ENCODE peak calls at places on chromosomes 16 and 17, in five cellular contexts. D is HCT116, J is prostate gland, M is sigmoid colon, B is stomach. Z is an unnamed sample.

GRCh38 chr17:54944796-54945195 is 23.7 kb downstream of the COX11 start:
- DNase-seq in D (no peak), J (no peak), M (no peak), B (no peak), Z (no peak)

GRCh38 chr17:8357910-8358309 is 18.3 kb downstream of the ODF4 start:
- DNase-seq in D (no peak), J (no peak), M (no peak), B (no peak), Z (no peak)

GRCh38 chr17:60390223-60390622 is 1.7 kb downstream of the USP32 start:
- DNase-seq in D (no peak), J (no peak), M (no peak), B (no peak), Z (no peak)

GRCh38 chr16:88377961-88378360 is 4.8 kb upstream of the ZNF469 start:
- DNase-seq in D (no peak), J (no peak), M (peak), B (no peak), Z (no peak)

GRCh38 chr16:80913397-80913796 is 93.3 kb downstream of the CMC2 start:
- DNase-seq in D (no peak), J (no peak), M (no peak), B (no peak), Z (no peak)

GRCh38 chr16:2497116-2497630 is 16.6 kb upstream of the ATP6V0C start:
- DNase-seq in D (no peak), J (no peak), M (no peak), B (no peak), Z (no peak)

GRCh38 chr17:42268236-42268635 is 8.0 kb downstream of the STAT5B start:
- DNase-seq in D (no peak), J (no peak), M (no peak), B (no peak), Z (no peak)

GRCh38 chr17:47840742-47841487 is at the start of gene SCRN2:
- DNase-seq in D (peak), J (peak), M (peak), B (peak), Z (peak)

GRCh38 chr16:57016301-57016700 is 26.9 kb downstream of the NLRC5 start:
- DNase-seq in D (no peak), J (no peak), M (no peak), B (no peak), Z (no peak)

GRCh38 chr16:85393674-85394510 is 219.2 kb upstream of the GSE1 start:
- DNase-seq in D (no peak), J (no peak), M (peak), B (peak), Z (no peak)

GRCh38 chr17:2240541-2240940 is 63.0 kb downstream of the SMG6 start:
- DNase-seq in D (no peak), J (no peak), M (no peak), B (no peak), Z (no peak)

DNA sequence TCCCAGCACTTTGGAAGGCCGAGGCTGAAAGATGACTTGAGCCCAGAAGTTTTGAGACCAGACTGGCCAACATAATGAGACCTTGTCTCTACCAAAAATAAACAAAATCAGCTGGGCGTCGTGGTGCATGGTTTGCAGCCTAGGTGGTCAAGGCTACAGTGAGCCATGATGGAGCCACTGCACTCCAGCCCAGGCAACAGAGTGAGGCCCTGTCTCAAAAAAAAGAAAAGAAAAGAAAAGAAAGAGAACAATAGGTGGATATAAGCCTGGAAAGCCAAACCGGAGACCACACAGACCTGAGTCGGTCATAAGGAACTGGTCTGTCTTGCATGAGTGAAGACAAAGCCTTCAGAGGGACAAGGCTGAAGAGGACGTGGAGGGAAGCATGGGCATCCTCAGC is 14.4 kb downstream of the ATP6V0D1 start:
- DNase-seq in D (no peak), J (no peak), M (no peak), B (no peak), Z (no peak)
- TF ChIP-seq POLR2AphosphoS5 in D (no peak), J (no peak), M (no peak), B (no peak), Z (no peak)

DNA sequence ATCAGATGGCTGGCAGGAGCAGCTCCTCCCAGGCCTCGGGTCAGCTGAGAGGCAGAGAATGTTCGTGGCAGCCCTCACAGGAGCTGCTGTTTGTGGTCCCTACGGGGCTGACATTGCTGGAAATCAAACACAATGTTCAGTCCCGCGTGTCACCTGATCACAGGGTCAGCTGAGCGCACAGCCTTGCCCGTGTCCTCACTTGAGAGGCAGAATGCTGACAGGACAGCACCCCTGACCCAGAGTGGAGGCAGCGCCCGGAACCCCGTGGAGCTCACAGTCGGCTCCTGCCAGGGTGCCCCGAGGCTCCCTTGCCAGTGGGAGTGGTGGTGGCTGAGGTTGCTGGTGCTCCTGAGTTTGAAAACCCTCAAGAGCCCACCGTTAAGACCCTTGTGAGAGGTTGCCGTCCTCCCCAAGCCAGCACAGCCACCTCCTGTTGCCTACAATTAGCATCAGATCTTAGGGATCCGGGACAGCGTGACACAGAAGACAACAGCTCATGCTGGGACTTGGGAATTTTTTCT is 3.6 kb upstream of the CHMP6 start:
- DNase-seq in D (no peak), J (no peak), M (no peak), B (no peak), Z (no peak)
- TF ChIP-seq POLR2A in D (no peak), J (no peak), M (no peak), B (no peak), Z (no peak)

DNA sequence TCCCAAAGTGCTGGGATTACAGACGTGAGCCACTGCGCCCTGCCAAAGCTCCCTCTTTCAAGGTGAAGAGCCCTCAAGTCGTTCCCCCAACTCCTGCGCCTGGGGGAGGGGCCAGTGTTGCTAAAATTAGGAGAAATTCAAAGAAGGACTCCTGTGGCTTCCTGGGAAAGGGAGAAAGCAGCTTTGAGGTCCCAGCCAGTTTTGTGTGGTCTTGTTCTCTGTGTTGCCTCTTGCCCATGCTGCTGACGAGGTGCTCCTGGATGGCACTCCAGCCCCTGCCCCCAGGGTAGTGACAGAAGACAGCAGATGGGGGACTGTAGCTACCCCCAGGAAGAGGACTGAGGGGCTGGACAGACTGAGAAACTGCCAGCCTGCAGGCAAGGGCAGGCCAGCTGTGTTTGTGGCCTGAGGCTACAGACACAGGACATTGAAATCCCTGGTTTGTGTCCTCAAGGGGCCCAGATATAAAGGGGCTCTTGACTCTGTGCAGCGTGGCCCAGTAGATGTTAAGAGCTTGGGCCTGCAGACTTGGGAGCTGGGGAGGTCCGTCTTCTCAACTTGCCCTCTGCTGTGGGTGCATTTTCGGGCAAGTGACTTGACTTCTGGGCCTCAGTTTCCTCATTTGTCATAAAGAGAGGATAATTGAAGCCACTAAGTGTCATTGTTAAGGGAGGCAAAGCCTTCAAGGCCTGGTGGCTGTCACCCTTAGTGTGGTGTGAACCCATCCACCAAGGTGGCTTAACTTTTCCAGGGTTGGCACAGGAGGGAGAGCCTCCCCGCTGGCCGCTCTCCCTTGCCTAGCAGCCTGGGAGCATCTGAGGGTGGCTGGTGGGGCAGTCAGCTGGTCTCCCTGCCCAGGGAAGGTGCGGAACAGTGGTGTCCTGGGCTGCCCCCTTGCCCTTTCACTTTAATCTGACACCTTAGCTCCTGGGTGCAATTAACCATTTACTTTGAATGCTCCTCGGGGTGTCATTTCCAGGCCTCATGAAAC is 4.1 kb downstream of the UBALD2 start:
- DNase-seq in D (no peak), J (no peak), M (no peak), B (no peak), Z (no peak)
- TF ChIP-seq POLR2AphosphoS5 in D (no peak), J (no peak), M (no peak), B (no peak), Z (no peak)

GRCh38 chr17:49363251-49363650 is 1.2 kb upstream of the ZNF652 start:
- DNase-seq in D (no peak), J (no peak), M (no peak), B (no peak), Z (no peak)

GRCh38 chr17:49362723-49363117 is 670 bp upstream of the ZNF652 start:
- DNase-seq in D (no peak), J (no peak), M (no peak), B (no peak), Z (no peak)

GRCh38 chr17:49369089-49369488 is 7.0 kb upstream of the ZNF652 start:
- DNase-seq in D (no peak), J (no peak), M (no peak), B (no peak), Z (no peak)

GRCh38 chr17:49364119-49364518 is 2.1 kb upstream of the ZNF652 start:
- DNase-seq in D (no peak), J (no peak), M (no peak), B (no peak), Z (no peak)

DNA sequence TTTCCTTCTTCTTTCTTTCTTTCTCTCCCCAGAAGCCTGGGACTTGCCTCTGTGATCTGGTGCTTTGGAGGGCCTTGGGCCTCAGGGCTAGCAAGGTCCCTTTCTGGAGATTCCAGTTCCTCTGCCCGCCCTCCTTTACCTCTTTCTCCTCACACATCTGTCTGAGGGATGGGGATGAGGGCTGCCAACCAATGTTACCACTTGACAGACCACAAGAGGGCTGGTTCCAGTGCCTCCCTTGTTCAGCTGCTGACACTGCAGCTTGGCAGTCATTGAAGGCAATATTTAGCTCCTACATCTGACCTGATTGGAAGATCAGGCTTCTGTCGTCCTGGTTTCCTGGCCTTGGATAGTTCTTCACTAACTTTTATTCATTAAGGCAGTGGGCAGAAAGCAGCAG is 3.6 kb upstream of the ZNF652 start:
- DNase-seq in D (peak), J (no peak), M (no peak), B (no peak), Z (no peak)
- TF ChIP-seq POLR2A in D (no peak), J (no peak), M (no peak), B (no peak), Z (no peak)

DNA sequence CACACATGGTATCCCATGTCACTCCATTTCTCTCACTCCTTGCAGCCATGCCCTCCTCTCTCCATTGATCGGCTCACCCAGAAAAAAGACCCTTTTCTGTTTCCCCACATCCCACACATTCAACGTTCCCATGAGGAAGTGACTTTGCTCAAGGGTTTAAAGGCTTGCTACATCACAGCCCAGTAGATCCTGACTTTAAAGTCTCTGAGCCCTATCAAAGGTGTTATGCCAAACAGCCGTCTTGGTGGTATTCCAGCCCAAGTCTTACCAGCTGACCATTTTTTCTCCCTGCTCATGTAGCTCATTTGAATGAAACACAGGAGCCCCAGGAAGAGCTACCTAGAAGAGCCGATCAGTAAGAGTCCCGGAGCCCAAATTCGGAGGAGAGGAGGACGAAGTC is 7.4 kb upstream of the TXNDC11 start:
- DNase-seq in D (no peak), J (no peak), M (no peak), B (no peak), Z (no peak)
- TF ChIP-seq POLR2AphosphoS5 in D (no peak), J (no peak), M (no peak), B (no peak), Z (no peak)